ENCODE peak calls at places on chromosomes 2 and 18, in seven cellular contexts. One of them, this sample, is unnamed.

GRCh38 chr2:64599469-64599868 is 54.2 kb downstream of the SERTAD2 start:
- DNase-seq in mesenchymal stem cell: no peak
- DNase-seq in neuronal stem cell: no peak
- DNase-seq in IMR-90: no peak
- DNase-seq in mesendoderm: no peak
- DNase-seq in trophoblast cell: no peak
- DNase-seq in H1: no peak
- DNase-seq in this sample: no peak

GRCh38 chr2:236875906-236876505 is 209.7 kb upstream of the COPS8 start:
- DNase-seq in mesenchymal stem cell: no peak
- DNase-seq in mesendoderm: no peak
- DNase-seq in IMR-90: no peak
- DNase-seq in trophoblast cell: peak
- DNase-seq in H1: no peak
- DNase-seq in neuronal stem cell: no peak
- DNase-seq in this sample: no peak

GRCh38 chr2:27885656-27886055 is 4.5 kb downstream of the RBKS start:
- DNase-seq in trophoblast cell: no peak
- DNase-seq in neuronal stem cell: no peak
- DNase-seq in H1: no peak
- DNase-seq in mesenchymal stem cell: no peak
- DNase-seq in IMR-90: no peak
- DNase-seq in mesendoderm: no peak
- DNase-seq in this sample: no peak

GRCh38 chr2:216121255-216121654 is 12.1 kb downstream of the XRCC5 start:
- DNase-seq in mesenchymal stem cell: no peak
- DNase-seq in trophoblast cell: no peak
- DNase-seq in H1: no peak
- DNase-seq in IMR-90: no peak
- DNase-seq in neuronal stem cell: no peak
- DNase-seq in mesendoderm: no peak
- DNase-seq in this sample: no peak

GRCh38 chr18:23049698-23050373 is 85.4 kb upstream of the CABLES1 start:
- DNase-seq in H1: no peak
- DNase-seq in IMR-90: no peak
- DNase-seq in mesenchymal stem cell: no peak
- DNase-seq in neuronal stem cell: no peak
- DNase-seq in mesendoderm: peak
- DNase-seq in trophoblast cell: no peak
- DNase-seq in this sample: no peak

GRCh38 chr18:2313332-2313731 is 258.0 kb downstream of the METTL4 start:
- DNase-seq in H1: no peak
- DNase-seq in mesendoderm: no peak
- DNase-seq in trophoblast cell: no peak
- DNase-seq in neuronal stem cell: no peak
- DNase-seq in IMR-90: no peak
- DNase-seq in mesenchymal stem cell: no peak
- DNase-seq in this sample: no peak

GRCh38 chr18:61831071-61831470 is 61.7 kb downstream of the RNF152 start:
- DNase-seq in H1: no peak
- DNase-seq in IMR-90: peak
- DNase-seq in trophoblast cell: no peak
- DNase-seq in mesendoderm: no peak
- DNase-seq in neuronal stem cell: no peak
- DNase-seq in mesenchymal stem cell: peak
- DNase-seq in this sample: no peak

GRCh38 chr2:208334230-208334629 is 68.2 kb downstream of the PIKFYVE start:
- DNase-seq in trophoblast cell: no peak
- DNase-seq in IMR-90: no peak
- DNase-seq in neuronal stem cell: no peak
- DNase-seq in mesenchymal stem cell: no peak
- DNase-seq in mesendoderm: no peak
- DNase-seq in H1: no peak
- DNase-seq in this sample: no peak

GRCh38 chr2:204479557-204479956 is 65.7 kb upstream of the PARD3B start:
- DNase-seq in IMR-90: peak
- DNase-seq in mesendoderm: no peak
- DNase-seq in mesenchymal stem cell: peak
- DNase-seq in neuronal stem cell: no peak
- DNase-seq in trophoblast cell: peak
- DNase-seq in H1: no peak
- DNase-seq in this sample: no peak

GRCh38 chr2:221482581-221483140 is 89.4 kb downstream of the EPHA4 start:
- DNase-seq in trophoblast cell: no peak
- DNase-seq in mesenchymal stem cell: no peak
- DNase-seq in H1: no peak
- DNase-seq in mesendoderm: no peak
- DNase-seq in neuronal stem cell: no peak
- DNase-seq in IMR-90: no peak
- DNase-seq in this sample: no peak

GRCh38 chr18:45745817-45746461 is 22.0 kb downstream of the SLC14A1 start:
- DNase-seq in mesenchymal stem cell: no peak
- DNase-seq in IMR-90: no peak
- DNase-seq in neuronal stem cell: no peak
- DNase-seq in mesendoderm: no peak
- DNase-seq in trophoblast cell: no peak
- DNase-seq in H1: no peak
- DNase-seq in this sample: no peak

GRCh38 chr2:21072477-21073242 is 28.8 kb upstream of the APOB start:
- DNase-seq in mesendoderm: peak
- DNase-seq in mesenchymal stem cell: no peak
- DNase-seq in neuronal stem cell: no peak
- DNase-seq in trophoblast cell: no peak
- DNase-seq in H1: no peak
- DNase-seq in IMR-90: no peak
- DNase-seq in this sample: no peak

GRCh38 chr2:21083482-21083881 is 39.6 kb upstream of the APOB start:
- DNase-seq in H1: no peak
- DNase-seq in mesendoderm: no peak
- DNase-seq in neuronal stem cell: no peak
- DNase-seq in IMR-90: no peak
- DNase-seq in trophoblast cell: no peak
- DNase-seq in mesenchymal stem cell: no peak
- DNase-seq in this sample: no peak

GRCh38 chr2:21078296-21078695 is 34.4 kb upstream of the APOB start:
- DNase-seq in H1: no peak
- DNase-seq in mesendoderm: no peak
- DNase-seq in IMR-90: no peak
- DNase-seq in neuronal stem cell: no peak
- DNase-seq in trophoblast cell: no peak
- DNase-seq in mesenchymal stem cell: no peak
- DNase-seq in this sample: no peak
- H3K4me2 ChIP-seq in H1: no peak
- H3K4me2 ChIP-seq in mesendoderm: no peak
- H3K4me2 ChIP-seq in IMR-90: no peak
- H3K4me2 ChIP-seq in neuronal stem cell: no peak
- H3K4me2 ChIP-seq in trophoblast cell: no peak
- H3K4me2 ChIP-seq in mesenchymal stem cell: no peak
- H3K4me2 ChIP-seq in this sample: no peak

GRCh38 chr2:220106065-220106464 is 478.6 kb downstream of the SLC4A3 start:
- DNase-seq in mesendoderm: no peak
- DNase-seq in mesenchymal stem cell: no peak
- DNase-seq in trophoblast cell: no peak
- DNase-seq in H1: no peak
- DNase-seq in IMR-90: no peak
- DNase-seq in neuronal stem cell: no peak
- DNase-seq in this sample: no peak

GRCh38 chr2:220101902-220102301 is 474.5 kb downstream of the SLC4A3 start:
- DNase-seq in trophoblast cell: no peak
- DNase-seq in mesendoderm: peak
- DNase-seq in IMR-90: no peak
- DNase-seq in neuronal stem cell: no peak
- DNase-seq in H1: no peak
- DNase-seq in mesenchymal stem cell: no peak
- DNase-seq in this sample: no peak

GRCh38 chr2:220107380-220107791 is 480.0 kb downstream of the SLC4A3 start:
- DNase-seq in mesenchymal stem cell: no peak
- DNase-seq in mesendoderm: no peak
- DNase-seq in trophoblast cell: peak
- DNase-seq in neuronal stem cell: no peak
- DNase-seq in IMR-90: peak
- DNase-seq in H1: no peak
- DNase-seq in this sample: no peak

GRCh38 chr2:220103596-220103995 is 476.2 kb downstream of the SLC4A3 start:
- DNase-seq in trophoblast cell: no peak
- DNase-seq in neuronal stem cell: no peak
- DNase-seq in IMR-90: no peak
- DNase-seq in mesendoderm: no peak
- DNase-seq in H1: no peak
- DNase-seq in mesenchymal stem cell: no peak
- DNase-seq in this sample: no peak

GRCh38 chr2:220104871-220105351 is 477.5 kb downstream of the SLC4A3 start:
- DNase-seq in trophoblast cell: peak
- DNase-seq in mesenchymal stem cell: peak
- DNase-seq in neuronal stem cell: no peak
- DNase-seq in IMR-90: peak
- DNase-seq in H1: no peak
- DNase-seq in mesendoderm: peak
- DNase-seq in this sample: no peak
- H3K18ac ChIP-seq in trophoblast cell: no peak
- H3K18ac ChIP-seq in mesenchymal stem cell: no peak
- H3K18ac ChIP-seq in neuronal stem cell: no peak
- H3K18ac ChIP-seq in IMR-90: no peak
- H3K18ac ChIP-seq in H1: no peak
- H3K18ac ChIP-seq in mesendoderm: no peak
- H3K18ac ChIP-seq in this sample: no peak

DNA sequence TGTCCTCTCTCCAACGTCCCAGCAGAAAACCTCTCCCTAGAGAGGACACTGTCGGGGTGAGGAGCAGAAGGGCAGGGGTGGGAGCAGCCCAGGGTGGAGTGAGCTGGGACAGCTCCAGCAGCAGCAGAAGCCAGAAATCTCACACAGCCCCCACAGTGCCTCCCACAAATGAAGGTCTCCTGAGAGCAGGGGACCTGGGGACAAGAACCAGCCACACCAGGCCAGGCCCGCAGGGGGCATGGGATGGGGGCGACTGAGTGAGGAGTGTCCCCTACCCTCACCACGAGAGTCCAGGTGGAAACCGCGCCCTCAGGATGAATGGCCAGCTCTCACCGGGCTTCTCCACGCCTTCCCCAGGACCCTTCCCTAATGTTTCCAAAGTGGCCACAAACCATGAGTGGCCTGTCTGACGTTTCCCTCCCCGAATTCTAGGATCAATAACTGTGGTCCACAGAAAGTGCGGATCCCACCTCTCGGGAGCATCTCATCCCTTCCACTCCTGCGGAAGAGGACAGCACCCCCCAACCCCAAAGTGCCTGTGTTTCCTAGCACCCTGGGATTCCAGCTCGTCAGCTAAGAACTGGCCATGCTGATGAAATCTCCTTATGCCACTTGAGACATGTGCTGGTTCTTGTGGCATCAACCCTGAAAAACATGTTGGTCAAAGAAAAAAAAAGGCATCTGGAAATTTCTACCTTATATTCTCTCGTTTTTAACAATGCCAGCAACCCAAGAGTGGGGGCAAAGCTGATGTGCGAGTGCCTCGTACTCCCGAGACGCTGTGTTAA is 121.1 kb downstream of the HDAC4 start:
- DNase-seq in mesendoderm: no peak
- DNase-seq in trophoblast cell: no peak
- DNase-seq in IMR-90: no peak
- DNase-seq in neuronal stem cell: no peak
- DNase-seq in mesenchymal stem cell: no peak
- DNase-seq in H1: no peak
- DNase-seq in this sample: peak
- H3K9ac ChIP-seq in mesendoderm: no peak
- H3K9ac ChIP-seq in trophoblast cell: no peak
- H3K9ac ChIP-seq in IMR-90: peak
- H3K9ac ChIP-seq in neuronal stem cell: no peak
- H3K9ac ChIP-seq in mesenchymal stem cell: peak
- H3K9ac ChIP-seq in H1: no peak
- H3K9ac ChIP-seq in this sample: no peak

GRCh38 chr2:54667726-54668650 is 55.5 kb upstream of the EML6 start:
- DNase-seq in H1: no peak
- DNase-seq in mesendoderm: no peak
- DNase-seq in mesenchymal stem cell: no peak
- DNase-seq in neuronal stem cell: no peak
- DNase-seq in IMR-90: no peak
- DNase-seq in trophoblast cell: no peak
- DNase-seq in this sample: no peak

GRCh38 chr2:54668711-54669110 is 54.8 kb upstream of the EML6 start:
- DNase-seq in mesenchymal stem cell: no peak
- DNase-seq in mesendoderm: no peak
- DNase-seq in neuronal stem cell: no peak
- DNase-seq in H1: no peak
- DNase-seq in trophoblast cell: no peak
- DNase-seq in IMR-90: no peak
- DNase-seq in this sample: no peak

GRCh38 chr2:54666131-54666637 is 57.3 kb upstream of the EML6 start:
- DNase-seq in IMR-90: peak
- DNase-seq in mesendoderm: no peak
- DNase-seq in neuronal stem cell: no peak
- DNase-seq in trophoblast cell: no peak
- DNase-seq in mesenchymal stem cell: peak
- DNase-seq in H1: no peak
- DNase-seq in this sample: no peak

GRCh38 chr2:54665436-54665856 is 58.0 kb upstream of the EML6 start:
- DNase-seq in IMR-90: peak
- DNase-seq in H1: no peak
- DNase-seq in mesendoderm: peak
- DNase-seq in neuronal stem cell: peak
- DNase-seq in trophoblast cell: peak
- DNase-seq in mesenchymal stem cell: peak
- DNase-seq in this sample: peak

GRCh38 chr2:54666741-54667639 is 56.5 kb upstream of the EML6 start:
- DNase-seq in H1: no peak
- DNase-seq in mesendoderm: no peak
- DNase-seq in neuronal stem cell: no peak
- DNase-seq in trophoblast cell: no peak
- DNase-seq in IMR-90: peak
- DNase-seq in mesenchymal stem cell: peak
- DNase-seq in this sample: no peak
- H3K4me2 ChIP-seq in H1: no peak
- H3K4me2 ChIP-seq in mesendoderm: no peak
- H3K4me2 ChIP-seq in neuronal stem cell: no peak
- H3K4me2 ChIP-seq in trophoblast cell: no peak
- H3K4me2 ChIP-seq in IMR-90: no peak
- H3K4me2 ChIP-seq in mesenchymal stem cell: no peak
- H3K4me2 ChIP-seq in this sample: no peak